ENCODE peak calls at places on chromosomes 11 and 22, in five cellular contexts. One of them, this sample, is unnamed.
A peak's percentile ranks its signal among the peaks of the same experiment; 100 is the strongest.

GRCh38 chr22:42799462-42800405 is 57.3 kb downstream of the ARFGAP3 start:
- DNase-seq in right lobe of liver: no peak
- DNase-seq in aorta: no peak
- DNase-seq in tibial artery: no peak
- DNase-seq in cardiac muscle cell: no peak
- DNase-seq in this sample: no peak

GRCh38 chr22:19979712-19980493 is 36.7 kb downstream of the ARVCF start:
- DNase-seq in right lobe of liver: no peak
- DNase-seq in aorta: no peak
- DNase-seq in tibial artery: no peak
- DNase-seq in cardiac muscle cell: no peak
- DNase-seq in this sample: no peak

GRCh38 chr22:29748248-29748893 is 18.4 kb downstream of the ZMAT5 start:
- DNase-seq in right lobe of liver: no peak
- DNase-seq in aorta: no peak
- DNase-seq in tibial artery: no peak
- DNase-seq in cardiac muscle cell: no peak
- DNase-seq in this sample: no peak

GRCh38 chr11:76880314-76880713 is 19.6 kb downstream of the ACER3 start:
- DNase-seq in right lobe of liver: no peak
- DNase-seq in aorta: no peak
- DNase-seq in tibial artery: no peak
- DNase-seq in cardiac muscle cell: no peak
- DNase-seq in this sample: no peak

GRCh38 chr11:96228472-96228871 is 114.5 kb downstream of the MAML2 start:
- DNase-seq in right lobe of liver: peak; percentile 38
- DNase-seq in aorta: peak; percentile 86
- DNase-seq in tibial artery: peak; percentile 81
- DNase-seq in cardiac muscle cell: peak; percentile 96
- DNase-seq in this sample: peak; percentile 84

GRCh38 chr22:42688914-42689275 is 31.8 kb downstream of the A4GALT start:
- DNase-seq in right lobe of liver: no peak
- DNase-seq in aorta: peak; percentile 70
- DNase-seq in tibial artery: no peak
- DNase-seq in cardiac muscle cell: no peak
- DNase-seq in this sample: peak; percentile 86

GRCh38 chr22:21726650-21727049 is 8.9 kb downstream of the YPEL1 start:
- DNase-seq in right lobe of liver: no peak
- DNase-seq in aorta: no peak
- DNase-seq in tibial artery: no peak
- DNase-seq in cardiac muscle cell: no peak
- DNase-seq in this sample: no peak

GRCh38 chr22:46574993-46575914 is 37.8 kb upstream of the CELSR1 start:
- DNase-seq in right lobe of liver: peak; percentile 81
- DNase-seq in aorta: peak; percentile 34
- DNase-seq in tibial artery: no peak
- DNase-seq in cardiac muscle cell: peak; percentile 36
- DNase-seq in this sample: peak; percentile 48

GRCh38 chr11:28337701-28338100 is 229.5 kb downstream of the METTL15 start:
- DNase-seq in right lobe of liver: no peak
- DNase-seq in aorta: no peak
- DNase-seq in tibial artery: no peak
- DNase-seq in cardiac muscle cell: peak; percentile 24
- DNase-seq in this sample: no peak

GRCh38 chr11:44687310-44687842 is 39.4 kb upstream of the TSPAN18 start:
- DNase-seq in right lobe of liver: no peak
- DNase-seq in aorta: no peak
- DNase-seq in tibial artery: no peak
- DNase-seq in cardiac muscle cell: no peak
- DNase-seq in this sample: no peak

GRCh38 chr11:2516276-2517015 is 71.6 kb downstream of the KCNQ1 start:
- DNase-seq in right lobe of liver: peak; percentile 11
- DNase-seq in aorta: peak; percentile 25
- DNase-seq in tibial artery: no peak
- DNase-seq in cardiac muscle cell: no peak
- DNase-seq in this sample: no peak

GRCh38 chr11:34585870-34586654 is 34.8 kb upstream of the EHF start:
- DNase-seq in right lobe of liver: no peak
- DNase-seq in aorta: no peak
- DNase-seq in tibial artery: no peak
- DNase-seq in cardiac muscle cell: peak; percentile 85
- DNase-seq in this sample: no peak

GRCh38 chr22:42345458-42345857 is 75.0 kb upstream of the TCF20 start:
- DNase-seq in right lobe of liver: no peak
- DNase-seq in aorta: no peak
- DNase-seq in tibial artery: no peak
- DNase-seq in cardiac muscle cell: no peak
- DNase-seq in this sample: no peak

GRCh38 chr22:30204742-30205111 is 41.8 kb downstream of the LIF start:
- DNase-seq in right lobe of liver: peak; percentile 11
- DNase-seq in aorta: no peak
- DNase-seq in tibial artery: no peak
- DNase-seq in cardiac muscle cell: peak; percentile 85
- DNase-seq in this sample: no peak

GRCh38 chr11:80436547-80436946 is 995.7 kb upstream of the TENM4 start:
- DNase-seq in right lobe of liver: no peak
- DNase-seq in aorta: no peak
- DNase-seq in tibial artery: no peak
- DNase-seq in cardiac muscle cell: no peak
- DNase-seq in this sample: no peak

GRCh38 chr11:62137881-62138629 is 14.2 kb downstream of the INCENP start:
- DNase-seq in right lobe of liver: no peak
- DNase-seq in aorta: no peak
- DNase-seq in tibial artery: no peak
- DNase-seq in cardiac muscle cell: no peak
- DNase-seq in this sample: no peak

GRCh38 chr11:78795862-78796261 is 221.2 kb upstream of the NARS2 start:
- DNase-seq in right lobe of liver: no peak
- DNase-seq in aorta: no peak
- DNase-seq in tibial artery: no peak
- DNase-seq in cardiac muscle cell: no peak
- DNase-seq in this sample: no peak
- H3K4me1 ChIP-seq in right lobe of liver: no peaks in the 10 kb centered on the region
- H3K4me1 ChIP-seq in aorta: no peaks in the 10 kb centered on the region
- H3K4me1 ChIP-seq in tibial artery: peaks cover 14% of the 10 kb centered on the region
- H3K4me1 ChIP-seq in cardiac muscle cell: peaks cover 12% of the 10 kb centered on the region
- H3K4me1 ChIP-seq in this sample: peaks cover 21% of the 10 kb centered on the region

GRCh38 chr11:117519170-117519569 is 191.5 kb downstream of the CEP164 start:
- DNase-seq in right lobe of liver: no peak
- DNase-seq in aorta: no peak
- DNase-seq in tibial artery: no peak
- DNase-seq in cardiac muscle cell: no peak
- DNase-seq in this sample: no peak
- H3K27ac ChIP-seq in right lobe of liver: no peak overlapping the region
- H3K27ac ChIP-seq in aorta: no peak overlapping the region
- H3K27ac ChIP-seq in tibial artery: no peak overlapping the region
- H3K27ac ChIP-seq in cardiac muscle cell: no peak overlapping the region
- H3K27ac ChIP-seq in this sample: no peak overlapping the region

GRCh38 chr11:65393513-65394079 is 7.2 kb downstream of the FRMD8 start:
- DNase-seq in right lobe of liver: no peak
- DNase-seq in aorta: no peak
- DNase-seq in tibial artery: no peak
- DNase-seq in cardiac muscle cell: no peak
- DNase-seq in this sample: no peak
- H3K4me1 ChIP-seq in right lobe of liver: no peaks in the 10 kb centered on the region
- H3K4me1 ChIP-seq in aorta: no peaks in the 10 kb centered on the region
- H3K4me1 ChIP-seq in tibial artery: peaks cover 48% of the 10 kb centered on the region
- H3K4me1 ChIP-seq in cardiac muscle cell: no peaks in the 10 kb centered on the region
- H3K4me1 ChIP-seq in this sample: peaks cover 4% of the 10 kb centered on the region

DNA sequence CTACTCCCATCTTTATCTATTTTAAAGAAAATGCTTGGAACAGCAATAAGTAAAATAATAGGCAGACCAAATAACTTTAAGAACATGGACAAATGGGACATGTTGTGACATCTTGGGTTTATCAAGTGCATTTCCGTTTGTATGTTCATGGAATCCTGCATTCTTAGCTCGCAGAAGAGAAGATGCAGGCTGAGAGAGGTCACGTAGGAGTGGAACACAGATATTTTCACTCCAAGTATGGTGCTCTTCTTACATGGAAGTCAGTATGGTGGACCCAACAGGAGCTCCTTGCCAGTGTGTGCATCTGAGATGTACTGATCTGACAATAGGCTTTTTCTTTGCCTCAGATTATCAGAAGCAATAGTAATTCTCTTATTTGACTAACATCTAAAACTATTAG is 1.7 kb downstream of the E2F8 start:
- DNase-seq in right lobe of liver: no peak
- DNase-seq in aorta: no peak
- DNase-seq in tibial artery: no peak
- DNase-seq in cardiac muscle cell: no peak
- DNase-seq in this sample: no peak
- H3K27ac ChIP-seq in right lobe of liver: no peak overlapping the region
- H3K27ac ChIP-seq in aorta: no peak overlapping the region
- H3K27ac ChIP-seq in tibial artery: no peak overlapping the region
- H3K27ac ChIP-seq in cardiac muscle cell: no peak overlapping the region
- H3K27ac ChIP-seq in this sample: no peak overlapping the region

GRCh38 chr11:9601041-9601875 is 27.8 kb downstream of the WEE1 start:
- DNase-seq in right lobe of liver: no peak
- DNase-seq in aorta: no peak
- DNase-seq in tibial artery: peak; percentile 23
- DNase-seq in cardiac muscle cell: peak; percentile 84
- DNase-seq in this sample: no peak
- H3K4me1 ChIP-seq in right lobe of liver: no peaks in the 10 kb centered on the region
- H3K4me1 ChIP-seq in aorta: no peaks in the 10 kb centered on the region
- H3K4me1 ChIP-seq in tibial artery: peaks cover 7% of the 10 kb centered on the region
- H3K4me1 ChIP-seq in cardiac muscle cell: no peaks in the 10 kb centered on the region
- H3K4me1 ChIP-seq in this sample: peaks cover 5% of the 10 kb centered on the region

This sample was measured in RWPE2.